ENCODE peak calls at places on chromosomes 16 and 17, in five cellular contexts. One of them, this sample, is unnamed.

GRCh38 chr16:57648590-57649442 is 19.3 kb upstream of the ADGRG3 start:
- DNase-seq in A549: peak
- DNase-seq in neural progenitor cell: peak
- DNase-seq in fibroblast of lung: peak
- DNase-seq in IMR-90: peak
- DNase-seq in this sample: peak

GRCh38 chr16:83211711-83212110 is 584.9 kb downstream of the CDH13 start:
- DNase-seq in A549: no peak
- DNase-seq in neural progenitor cell: peak
- DNase-seq in fibroblast of lung: no peak
- DNase-seq in IMR-90: no peak
- DNase-seq in this sample: no peak

GRCh38 chr17:64984776-64985521 is 65.7 kb upstream of the LRRC37A3 start:
- DNase-seq in A549: peak
- DNase-seq in neural progenitor cell: no peak
- DNase-seq in fibroblast of lung: peak
- DNase-seq in IMR-90: peak
- DNase-seq in this sample: peak

GRCh38 chr17:33647976-33648375 is 354.9 kb upstream of the ASIC2 start:
- DNase-seq in A549: peak
- DNase-seq in neural progenitor cell: peak
- DNase-seq in fibroblast of lung: no peak
- DNase-seq in IMR-90: peak
- DNase-seq in this sample: peak

GRCh38 chr16:65235339-65236177 is 113.7 kb upstream of the CDH11 start:
- DNase-seq in A549: no peak
- DNase-seq in neural progenitor cell: no peak
- DNase-seq in fibroblast of lung: no peak
- DNase-seq in IMR-90: no peak
- DNase-seq in this sample: no peak

GRCh38 chr17:67244621-67245072 is 349 bp downstream of the HELZ start:
- DNase-seq in A549: no peak
- DNase-seq in neural progenitor cell: no peak
- DNase-seq in fibroblast of lung: no peak
- DNase-seq in IMR-90: no peak
- DNase-seq in this sample: no peak

GRCh38 chr16:66271074-66272060 is 95.1 kb upstream of the CDH5 start:
- DNase-seq in A549: no peak
- DNase-seq in neural progenitor cell: no peak
- DNase-seq in fibroblast of lung: no peak
- DNase-seq in IMR-90: no peak
- DNase-seq in this sample: no peak

GRCh38 chr16:23362460-23363317 is 60.6 kb downstream of the SCNN1B start:
- DNase-seq in A549: peak
- DNase-seq in neural progenitor cell: no peak
- DNase-seq in fibroblast of lung: no peak
- DNase-seq in IMR-90: no peak
- DNase-seq in this sample: no peak

GRCh38 chr17:29663155-29663554 is 40.4 kb upstream of the CORO6 start:
- DNase-seq in A549: peak
- DNase-seq in neural progenitor cell: peak
- DNase-seq in fibroblast of lung: peak
- DNase-seq in IMR-90: peak
- DNase-seq in this sample: no peak

GRCh38 chr17:53462393-53462811 is 360.3 kb upstream of the KIF2B start:
- DNase-seq in A549: no peak
- DNase-seq in neural progenitor cell: no peak
- DNase-seq in fibroblast of lung: peak
- DNase-seq in IMR-90: no peak
- DNase-seq in this sample: no peak

GRCh38 chr17:16304832-16305231 is 48.4 kb downstream of the CENPV start:
- DNase-seq in A549: peak
- DNase-seq in neural progenitor cell: peak
- DNase-seq in fibroblast of lung: peak
- DNase-seq in IMR-90: peak
- DNase-seq in this sample: no peak

GRCh38 chr16:84922351-84923135 is 88.8 kb downstream of the ZDHHC7 start:
- DNase-seq in A549: no peak
- DNase-seq in neural progenitor cell: peak
- DNase-seq in fibroblast of lung: peak
- DNase-seq in IMR-90: peak
- DNase-seq in this sample: no peak

GRCh38 chr17:10172241-10172741 is 26.1 kb downstream of the GAS7 start:
- DNase-seq in A549: no peak
- DNase-seq in neural progenitor cell: no peak
- DNase-seq in fibroblast of lung: peak
- DNase-seq in IMR-90: peak
- DNase-seq in this sample: no peak

GRCh38 chr17:50534222-50534978 is 1.9 kb downstream of the EPN3 start:
- DNase-seq in A549: peak
- DNase-seq in neural progenitor cell: peak
- DNase-seq in fibroblast of lung: no peak
- DNase-seq in IMR-90: no peak
- DNase-seq in this sample: no peak

GRCh38 chr16:2027024-2028010 is 615 bp downstream of the NHERF2 start:
- DNase-seq in A549: peak
- DNase-seq in neural progenitor cell: peak
- DNase-seq in fibroblast of lung: no peak
- DNase-seq in IMR-90: peak
- DNase-seq in this sample: peak

GRCh38 chr16:24758986-24759385 is 29.5 kb downstream of the TNRC6A start:
- DNase-seq in A549: no peak
- DNase-seq in neural progenitor cell: no peak
- DNase-seq in fibroblast of lung: no peak
- DNase-seq in IMR-90: no peak
- DNase-seq in this sample: no peak

GRCh38 chr16:68779891-68780290 is 42.8 kb downstream of the CDH1 start:
- DNase-seq in A549: no peak
- DNase-seq in neural progenitor cell: no peak
- DNase-seq in fibroblast of lung: no peak
- DNase-seq in IMR-90: no peak
- DNase-seq in this sample: no peak

GRCh38 chr16:74742051-74742481 is 32.6 kb downstream of the FA2H start:
- DNase-seq in A549: peak
- DNase-seq in neural progenitor cell: no peak
- DNase-seq in fibroblast of lung: peak
- DNase-seq in IMR-90: peak
- DNase-seq in this sample: no peak

GRCh38 chr16:17431012-17431411 is 39.7 kb downstream of the XYLT1 start:
- DNase-seq in A549: no peak
- DNase-seq in neural progenitor cell: no peak
- DNase-seq in fibroblast of lung: peak
- DNase-seq in IMR-90: peak
- DNase-seq in this sample: no peak

GRCh38 chr17:82840431-82840831 is 609 bp upstream of the ZNF750 start:
- DNase-seq in A549: no peak
- DNase-seq in neural progenitor cell: peak
- DNase-seq in fibroblast of lung: no peak
- DNase-seq in IMR-90: no peak
- DNase-seq in this sample: no peak

DNA sequence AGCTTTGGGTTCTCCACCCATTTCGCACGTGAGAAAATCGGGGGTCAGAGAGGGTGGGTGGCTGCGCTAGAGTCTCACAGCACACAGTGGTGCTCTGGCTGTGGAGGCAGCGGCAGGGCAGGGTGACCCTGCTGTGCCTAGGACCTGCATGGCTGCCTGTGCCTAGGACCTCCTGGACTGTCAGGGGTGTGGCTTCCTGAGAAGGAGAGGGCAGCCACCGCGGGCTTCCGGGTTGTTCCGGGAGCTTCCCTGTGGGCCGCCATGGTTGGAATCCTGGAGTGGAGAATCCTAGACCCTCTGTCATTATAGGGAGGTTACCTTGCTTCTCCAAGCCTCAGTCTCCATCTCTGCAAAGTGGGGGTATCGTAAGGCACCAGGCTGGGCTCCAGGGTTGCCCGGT is 9.3 kb downstream of the ZFPM1 start:
- DNase-seq in A549: no peak
- DNase-seq in neural progenitor cell: no peak
- DNase-seq in fibroblast of lung: no peak
- DNase-seq in IMR-90: no peak
- DNase-seq in this sample: no peak
- H3K4me2 ChIP-seq in A549: no peak
- H3K4me2 ChIP-seq in neural progenitor cell: peak
- H3K4me2 ChIP-seq in fibroblast of lung: no peak
- H3K4me2 ChIP-seq in IMR-90: no peak
- H3K4me2 ChIP-seq in this sample: no peak

GRCh38 chr17:8018436-8018835 is 16.0 kb downstream of the GUCY2D start:
- DNase-seq in A549: no peak
- DNase-seq in neural progenitor cell: no peak
- DNase-seq in fibroblast of lung: no peak
- DNase-seq in IMR-90: no peak
- DNase-seq in this sample: no peak

GRCh38 chr17:8015957-8016631 is 13.7 kb downstream of the GUCY2D start:
- DNase-seq in A549: no peak
- DNase-seq in neural progenitor cell: peak
- DNase-seq in fibroblast of lung: no peak
- DNase-seq in IMR-90: no peak
- DNase-seq in this sample: no peak

GRCh38 chr17:8015236-8015956 is 13.0 kb downstream of the GUCY2D start:
- DNase-seq in A549: no peak
- DNase-seq in neural progenitor cell: no peak
- DNase-seq in fibroblast of lung: no peak
- DNase-seq in IMR-90: no peak
- DNase-seq in this sample: no peak

GRCh38 chr17:8014558-8014850 is 12.1 kb downstream of the GUCY2D start:
- DNase-seq in A549: no peak
- DNase-seq in neural progenitor cell: no peak
- DNase-seq in fibroblast of lung: no peak
- DNase-seq in IMR-90: no peak
- DNase-seq in this sample: no peak

DNA sequence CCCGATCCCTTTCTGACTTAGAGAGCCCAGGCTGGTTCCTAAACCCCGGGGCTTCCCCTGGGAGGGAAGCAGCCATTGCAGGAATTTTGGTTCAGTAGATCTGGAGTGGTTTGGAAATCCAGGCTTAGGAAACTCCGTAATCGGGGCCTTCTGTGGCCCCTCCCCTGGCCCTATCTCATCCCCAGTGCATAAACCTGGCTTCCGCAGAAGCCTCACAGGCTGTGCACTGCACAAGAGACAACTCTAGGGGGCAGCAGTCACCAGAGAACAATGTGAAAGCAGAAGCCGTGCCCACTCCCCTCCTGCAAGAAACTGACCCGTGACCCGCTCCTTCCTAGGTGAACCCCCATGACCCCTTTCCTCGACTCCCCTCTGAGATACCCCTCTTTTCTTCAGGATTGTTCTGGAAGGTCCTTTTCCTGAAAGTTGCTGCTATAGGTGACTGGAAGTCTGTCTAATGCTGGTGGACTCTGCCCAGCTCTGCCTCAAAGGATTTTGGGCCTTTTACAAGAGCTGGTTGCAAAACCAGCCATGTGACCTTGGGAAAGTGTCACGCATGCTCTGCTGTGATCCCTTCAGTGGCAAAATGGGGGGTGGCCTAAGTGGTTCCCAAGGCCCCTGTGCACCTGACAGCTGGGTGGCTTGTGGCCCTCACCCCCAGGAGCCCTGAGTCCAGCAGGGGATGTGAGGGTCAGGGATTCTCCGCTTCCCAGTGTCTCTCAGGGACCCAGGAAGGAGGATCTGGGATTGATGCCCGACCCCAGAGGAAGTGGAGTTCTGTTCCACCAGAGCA is 14.4 kb downstream of the GUCY2D start:
- DNase-seq in A549: peak
- DNase-seq in neural progenitor cell: peak
- DNase-seq in fibroblast of lung: peak
- DNase-seq in IMR-90: no peak
- DNase-seq in this sample: peak
- H3K4me2 ChIP-seq in A549: peak
- H3K4me2 ChIP-seq in neural progenitor cell: peak
- H3K4me2 ChIP-seq in fibroblast of lung: no peak
- H3K4me2 ChIP-seq in IMR-90: peak
- H3K4me2 ChIP-seq in this sample: peak

GRCh38 chr17:42553161-42553818 is 567 bp downstream of the HSD17B1 start:
- DNase-seq in A549: peak
- DNase-seq in neural progenitor cell: peak
- DNase-seq in fibroblast of lung: no peak
- DNase-seq in IMR-90: no peak
- DNase-seq in this sample: no peak
- H3K4me2 ChIP-seq in A549: peak
- H3K4me2 ChIP-seq in neural progenitor cell: peak
- H3K4me2 ChIP-seq in fibroblast of lung: peak
- H3K4me2 ChIP-seq in IMR-90: no peak
- H3K4me2 ChIP-seq in this sample: no peak

DNA sequence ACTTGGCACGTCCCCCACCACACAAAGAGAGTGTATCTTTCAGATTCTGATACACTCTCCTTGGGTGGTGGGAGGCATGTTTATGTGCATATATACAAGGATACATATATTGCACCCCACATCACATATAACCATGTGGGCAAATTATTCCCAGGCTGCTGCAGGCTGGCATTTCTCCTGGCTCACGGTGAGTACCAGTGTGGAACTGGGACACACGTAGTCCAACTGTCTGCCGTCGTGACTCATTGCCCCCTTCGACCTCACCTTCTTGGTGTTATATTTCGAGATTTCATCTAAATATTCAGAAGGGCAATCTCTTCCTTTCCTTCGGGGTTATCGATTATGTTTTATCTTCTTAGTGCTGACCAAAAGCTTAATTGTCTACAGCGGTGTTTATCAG is 24.4 kb downstream of the ARHGAP44 start:
- DNase-seq in A549: no peak
- DNase-seq in neural progenitor cell: no peak
- DNase-seq in fibroblast of lung: no peak
- DNase-seq in IMR-90: no peak
- DNase-seq in this sample: no peak
- H3K4me2 ChIP-seq in A549: no peak
- H3K4me2 ChIP-seq in neural progenitor cell: no peak
- H3K4me2 ChIP-seq in fibroblast of lung: no peak
- H3K4me2 ChIP-seq in IMR-90: no peak
- H3K4me2 ChIP-seq in this sample: no peak

DNA sequence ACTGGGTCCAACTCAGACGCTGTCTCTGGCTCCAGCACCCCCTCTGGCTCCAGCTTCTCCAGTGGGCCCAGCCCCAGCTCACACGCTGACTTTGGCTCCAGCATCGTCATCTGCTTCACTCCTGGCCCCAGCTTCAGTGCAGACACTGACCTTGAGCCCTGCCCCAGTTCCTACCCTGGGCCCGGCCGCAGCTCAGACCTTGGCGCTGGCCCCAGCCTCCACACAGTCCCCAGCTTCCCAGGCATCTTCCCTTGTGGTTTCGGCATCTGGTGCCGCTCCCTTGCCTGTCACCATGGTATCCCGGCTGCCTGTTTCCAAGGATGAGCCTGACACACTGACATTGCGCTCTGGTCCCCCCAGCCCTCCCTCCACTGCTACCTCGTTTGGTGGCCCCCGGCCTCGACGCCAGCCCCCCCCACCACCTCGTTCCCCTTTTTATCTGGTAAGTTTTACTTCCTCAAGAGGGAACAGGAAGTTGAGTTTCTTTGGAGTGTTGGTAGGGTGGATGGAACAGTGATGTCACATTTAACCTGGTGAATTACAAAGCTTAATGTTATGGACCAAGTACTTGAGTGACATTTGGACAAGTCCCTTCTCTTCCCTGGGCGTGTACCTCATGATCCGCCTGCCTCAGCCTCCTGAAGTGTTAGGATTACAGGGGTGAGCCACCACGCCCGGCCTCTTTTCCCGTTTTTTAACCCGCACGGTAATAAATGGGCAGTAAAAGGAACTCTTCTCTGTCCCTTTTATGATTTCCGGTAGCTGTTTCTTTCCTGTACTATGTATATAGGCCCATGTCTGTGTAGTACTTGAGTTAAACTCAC is 23.4 kb upstream of the PHKG2 start:
- DNase-seq in A549: no peak
- DNase-seq in neural progenitor cell: no peak
- DNase-seq in fibroblast of lung: no peak
- DNase-seq in IMR-90: no peak
- DNase-seq in this sample: no peak
- H3K4me2 ChIP-seq in A549: no peak
- H3K4me2 ChIP-seq in neural progenitor cell: no peak
- H3K4me2 ChIP-seq in fibroblast of lung: no peak
- H3K4me2 ChIP-seq in IMR-90: no peak
- H3K4me2 ChIP-seq in this sample: no peak